ENCODE peak calls at places on chromosomes 6 and 20, in ten cellular contexts. B is right lobe of liver, K is IMR-90, M is body of pancreas, J is GM12878, I is tibial nerve, V is ovary, U is heart left ventricle, E is H1, S is esophagus squamous epithelium. T is an unnamed sample.

GRCh38 chr6:10355115-10355702 is 59.7 kb downstream of the TFAP2A start:
- DNase-seq in B (no peak), K (no peak), M (no peak), J (no peak), I (no peak), V (no peak), U (no peak), E (no peak), S (no peak), T (no peak)

GRCh38 chr20:36975085-36975829 is 23.7 kb upstream of the SAMHD1 start:
- DNase-seq in B (no peak), K (no peak), M (no peak), J (no peak), I (no peak), V (no peak), U (no peak), E (no peak), S (no peak), T (no peak)

GRCh38 chr20:39893013-39893685 is 795.9 kb downstream of the MAFB start:
- DNase-seq in B (no peak), K (peak), M (no peak), J (no peak), I (no peak), V (no peak), U (no peak), E (no peak), S (no peak), T (no peak)

GRCh38 chr6:31247813-31248212 is 24.1 kb downstream of the HLA-C start:
- DNase-seq in B (no peak), K (no peak), M (no peak), J (no peak), I (no peak), V (no peak), U (no peak), E (no peak), S (no peak), T (no peak)

GRCh38 chr6:94260755-94261154 is 841.4 kb upstream of the EPHA7 start:
- DNase-seq in B (no peak), K (no peak), M (no peak), J (no peak), I (no peak), V (no peak), U (no peak), E (no peak), S (no peak), T (no peak)

GRCh38 chr6:147782302-147782701 is 273.8 kb downstream of the SAMD5 start:
- DNase-seq in B (no peak), K (peak), M (no peak), J (no peak), I (no peak), V (no peak), U (no peak), E (no peak), S (no peak), T (no peak)

GRCh38 chr6:44390158-44390683 is 2.7 kb downstream of the CDC5L start:
- DNase-seq in B (no peak), K (no peak), M (no peak), J (no peak), I (no peak), V (no peak), U (no peak), E (no peak), S (no peak), T (no peak)

GRCh38 chr6:1766663-1767062 is 156.9 kb downstream of the FOXC1 start:
- DNase-seq in B (no peak), K (peak), M (peak), J (no peak), I (no peak), V (peak), U (peak), E (no peak), S (no peak), T (no peak)

GRCh38 chr6:1127597-1128288 is 184.2 kb upstream of the FOXQ1 start:
- DNase-seq in B (no peak), K (no peak), M (no peak), J (no peak), I (no peak), V (no peak), U (no peak), E (no peak), S (no peak), T (no peak)

GRCh38 chr6:168028181-168028580 is 30.7 kb downstream of the KIF25 start:
- DNase-seq in B (no peak), K (no peak), M (no peak), J (no peak), I (no peak), V (no peak), U (no peak), E (no peak), S (no peak), T (peak)

GRCh38 chr6:159321267-159321666 is 152.1 kb downstream of the FNDC1 start:
- DNase-seq in B (no peak), K (no peak), M (no peak), J (no peak), I (no peak), V (no peak), U (no peak), E (no peak), S (no peak), T (no peak)

GRCh38 chr20:59770851-59771250 is 162.6 kb downstream of the SYCP2 start:
- DNase-seq in B (no peak), K (no peak), M (no peak), J (no peak), I (no peak), V (no peak), U (no peak), E (no peak), S (no peak), T (no peak)

GRCh38 chr20:57648878-57649616 is 28.8 kb upstream of the ZBP1 start:
- DNase-seq in B (peak), K (no peak), M (no peak), J (no peak), I (no peak), V (no peak), U (no peak), E (no peak), S (no peak), T (peak)

GRCh38 chr6:134175532-134176282 is 123.3 kb upstream of the SLC2A12 start:
- DNase-seq in B (peak), K (peak), M (peak), J (no peak), I (peak), V (peak), U (peak), E (no peak), S (peak), T (peak)

GRCh38 chr20:1319462-1319861 is 9.5 kb downstream of the SDCBP2 start:
- DNase-seq in B (no peak), K (no peak), M (no peak), J (no peak), I (no peak), V (no peak), U (no peak), E (no peak), S (no peak), T (no peak)

GRCh38 chr6:49003348-49003747 is 459.7 kb downstream of the MMUT start:
- DNase-seq in B (no peak), K (no peak), M (no peak), J (no peak), I (no peak), V (no peak), U (no peak), E (no peak), S (no peak), T (no peak)

GRCh38 chr6:150006961-150007464 is 18.3 kb downstream of the RAET1L start:
- DNase-seq in B (no peak), K (peak), M (no peak), J (no peak), I (no peak), V (peak), U (no peak), E (no peak), S (no peak), T (peak)

GRCh38 chr6:97097068-97098047 is 172.8 kb downstream of the KLHL32 start:
- DNase-seq in B (no peak), K (no peak), M (no peak), J (no peak), I (no peak), V (no peak), U (no peak), E (no peak), S (no peak), T (no peak)

GRCh38 chr6:152821525-152821924 is 70.9 kb downstream of the VIP start:
- DNase-seq in B (no peak), K (no peak), M (no peak), J (no peak), I (no peak), V (no peak), U (no peak), E (no peak), S (no peak), T (no peak)

GRCh38 chr20:4135385-4136077 is 120.2 kb upstream of the RNF24 start:
- DNase-seq in B (no peak), K (peak), M (peak), J (no peak), I (no peak), V (peak), U (no peak), E (peak), S (no peak), T (no peak)

GRCh38 chr6:33955566-33955965 is 151.8 kb upstream of the MLN start:
- DNase-seq in B (no peak), K (no peak), M (no peak), J (no peak), I (no peak), V (no peak), U (no peak), E (no peak), S (no peak), T (no peak)

GRCh38 chr6:79518850-79519249 is 18.4 kb downstream of the LCA5 start:
- DNase-seq in B (no peak), K (no peak), M (no peak), J (no peak), I (no peak), V (no peak), U (no peak), E (no peak), S (no peak), T (no peak)

DNA sequence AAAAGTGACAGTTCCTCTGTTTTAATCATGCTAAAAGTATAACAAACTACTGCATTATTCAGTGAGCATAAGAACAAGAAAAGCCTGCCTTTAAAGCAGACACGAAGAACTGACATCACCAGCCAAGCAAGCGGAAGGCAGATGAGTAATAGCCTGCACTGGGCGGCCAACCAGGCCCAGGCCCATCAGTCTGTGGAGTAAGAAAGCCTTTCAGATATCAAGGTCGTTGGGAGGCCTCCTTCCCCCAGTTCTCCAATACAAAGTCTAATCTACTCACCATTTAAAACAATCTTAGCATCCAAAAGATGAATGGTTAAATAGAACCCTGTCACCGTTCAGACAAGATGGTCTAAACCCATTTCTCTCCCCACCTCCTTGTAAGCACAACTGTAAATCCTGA is 68.2 kb downstream of the ZHX3 start:
- DNase-seq in B (no peak), K (peak), M (peak), J (no peak), I (peak), V (peak), U (peak), E (no peak), S (no peak), T (peak)
- TF ChIP-seq POLR2A in B (no peak), K (no peak), M (no peak), J (no peak), I (no peak), V (no peak), U (no peak), E (no peak), S (no peak), T (no peak)

DNA sequence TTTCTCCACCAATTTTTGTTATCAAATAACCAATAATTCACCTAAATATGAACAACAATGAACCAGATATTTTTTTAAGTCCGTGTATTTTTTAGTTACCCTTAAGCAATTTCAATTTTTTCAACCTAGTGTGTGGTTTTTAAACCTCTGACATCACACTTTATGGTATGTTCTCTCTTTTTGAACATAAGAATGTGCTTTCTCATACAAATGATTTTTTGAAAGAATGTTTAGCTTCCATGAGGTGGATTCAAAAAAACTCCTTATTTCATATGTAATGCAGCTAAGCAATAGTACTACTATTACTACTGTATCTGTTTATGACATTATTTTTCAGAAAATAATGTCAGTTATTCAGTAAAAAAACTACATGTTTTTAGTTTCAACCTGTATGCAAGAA is 19.4 kb upstream of the MEI4 start:
- DNase-seq in B (no peak), K (no peak), M (no peak), J (no peak), I (no peak), V (no peak), U (no peak), E (no peak), S (no peak), T (no peak)
- TF ChIP-seq CTCF in B (no peak), K (no peak), M (no peak), J (no peak), I (no peak), V (no peak), U (no peak), E (no peak), S (no peak), T (no peak)

DNA sequence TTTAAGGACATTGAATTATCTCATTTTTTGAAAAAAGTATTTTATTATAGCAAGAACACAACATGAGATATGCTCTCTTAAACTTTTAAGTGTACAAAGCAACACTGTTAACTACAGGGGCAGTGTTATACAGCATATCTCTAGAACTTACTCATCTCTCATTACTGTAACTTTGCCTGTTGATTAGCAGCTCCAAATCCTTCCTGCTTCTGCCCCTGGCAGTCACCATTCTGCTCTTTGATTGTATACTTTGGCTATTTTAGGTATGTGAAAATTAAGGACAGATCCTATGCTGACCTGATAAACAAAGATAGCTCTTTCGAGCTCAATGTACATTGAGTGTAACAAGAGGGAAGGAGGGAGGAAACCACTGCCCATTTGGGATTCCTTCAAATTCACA is 1349.8 kb upstream of the GJE1 start:
- DNase-seq in B (no peak), K (no peak), M (no peak), J (no peak), I (no peak), V (no peak), U (no peak), E (no peak), S (no peak), T (no peak)
- TF ChIP-seq POLR2A in B (no peak), K (no peak), M (no peak), J (no peak), I (no peak), V (no peak), U (no peak), E (no peak), S (no peak), T (no peak)

GRCh38 chr20:32509639-32510066 is 75.5 kb downstream of the NOL4L start:
- DNase-seq in B (no peak), K (peak), M (no peak), J (no peak), I (no peak), V (no peak), U (no peak), E (no peak), S (no peak), T (no peak)
- TF ChIP-seq CTCF in B (no peak), K (peak), M (no peak), J (peak), I (no peak), V (no peak), U (no peak), E (no peak), S (no peak), T (no peak)

DNA sequence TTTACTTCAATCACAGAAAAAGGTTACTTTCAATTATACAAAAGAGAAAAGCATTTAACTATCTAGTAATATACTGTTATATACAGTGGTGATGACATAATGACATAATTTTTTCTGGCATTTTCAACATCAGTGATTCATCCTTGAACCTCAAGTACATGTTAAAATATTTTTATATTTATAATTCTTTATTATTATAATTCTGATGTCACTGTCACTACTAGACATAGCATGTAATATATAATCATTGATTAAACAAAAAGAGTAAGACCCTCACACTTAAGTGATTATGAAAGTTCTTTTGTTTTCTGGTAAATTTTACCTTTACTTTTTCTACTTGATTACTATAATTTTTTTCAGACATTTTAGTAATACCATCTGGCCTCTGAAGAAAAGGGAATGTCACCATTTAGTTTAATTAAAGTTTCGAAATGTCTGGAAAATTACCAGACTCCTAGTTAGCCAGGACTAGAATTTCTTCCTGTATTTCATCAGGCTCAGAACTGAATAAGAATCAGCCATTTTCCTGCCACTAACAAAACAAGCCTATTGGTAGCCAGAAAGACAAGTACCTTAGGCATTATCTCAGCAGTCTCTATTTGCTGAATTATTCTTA is 71.5 kb downstream of the FILIP1 start:
- DNase-seq in B (no peak), K (peak), M (no peak), J (no peak), I (no peak), V (no peak), U (no peak), E (no peak), S (no peak), T (no peak)
- TF ChIP-seq POLR2A in B (no peak), K (no peak), M (no peak), J (no peak), I (no peak), V (no peak), U (no peak), E (no peak), S (no peak), T (no peak)

GRCh38 chr6:28215425-28215824 is 9.7 kb upstream of the ZSCAN9 start:
- DNase-seq in B (no peak), K (peak), M (no peak), J (no peak), I (no peak), V (no peak), U (no peak), E (no peak), S (no peak), T (no peak)

GRCh38 chr6:28211840-28212509 is 13.1 kb upstream of the ZSCAN9 start:
- DNase-seq in B (no peak), K (no peak), M (no peak), J (no peak), I (no peak), V (no peak), U (no peak), E (no peak), S (no peak), T (no peak)

GRCh38 chr6:28213213-28213523 is 11.9 kb upstream of the ZSCAN9 start:
- DNase-seq in B (no peak), K (no peak), M (no peak), J (no peak), I (no peak), V (no peak), U (no peak), E (no peak), S (no peak), T (no peak)

GRCh38 chr6:28209753-28210535 is 15.1 kb upstream of the ZSCAN9 start:
- DNase-seq in B (no peak), K (no peak), M (no peak), J (no peak), I (no peak), V (no peak), U (no peak), E (no peak), S (no peak), T (no peak)

DNA sequence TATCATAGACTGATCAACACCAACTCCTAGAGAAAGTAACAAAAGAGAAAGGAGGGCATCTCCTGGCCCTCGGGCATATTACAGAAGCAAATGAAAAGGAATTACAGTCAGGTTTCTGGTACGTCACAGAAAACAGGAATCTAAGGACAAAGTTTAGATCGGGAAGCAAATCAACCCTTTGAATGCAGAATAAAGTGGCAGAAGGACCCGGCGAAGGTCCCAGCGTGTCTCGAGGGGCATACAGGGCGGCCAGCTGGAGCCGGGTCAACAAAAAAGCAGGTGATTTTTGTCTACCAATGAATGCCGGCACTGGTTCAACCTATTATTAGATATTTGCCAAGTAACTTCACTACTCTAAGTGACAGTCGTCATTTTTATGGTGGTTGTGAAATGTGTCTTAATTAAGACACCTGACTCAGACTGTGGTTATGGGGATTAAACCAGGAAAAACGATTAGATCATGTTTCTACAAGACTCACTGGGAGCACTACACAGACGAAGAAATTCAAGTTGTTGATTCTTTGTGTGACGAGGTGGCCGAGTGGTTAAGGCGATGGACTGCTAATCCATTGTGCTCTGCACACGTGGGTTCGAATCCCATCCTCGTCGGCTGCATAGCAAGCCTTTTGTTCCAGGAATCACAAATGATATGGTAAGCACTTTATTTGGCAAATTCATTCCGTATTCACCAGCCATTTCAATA is 12.4 kb upstream of the ZSCAN9 start:
- DNase-seq in B (no peak), K (peak), M (peak), J (peak), I (no peak), V (no peak), U (no peak), E (peak), S (no peak), T (no peak)
- TF ChIP-seq CTCF in B (no peak), K (peak), M (no peak), J (peak), I (no peak), V (no peak), U (no peak), E (no peak), S (no peak), T (no peak)

GRCh38 chr20:49277786-49278035 is 146 bp downstream of the ZNFX1 start:
- DNase-seq in B (no peak), K (no peak), M (no peak), J (no peak), I (no peak), V (no peak), U (no peak), E (no peak), S (no peak), T (no peak)
- TF ChIP-seq POLR2A in B (peak), K (no peak), M (no peak), J (peak), I (peak), V (no peak), U (peak), E (no peak), S (no peak), T (no peak)